ENCODE peak calls at places on chromosomes 3 and 15, in seven cellular contexts. One of them, this sample, is unnamed.

GRCh38 chr15:70492240-70493177 is 270.8 kb downstream of the UACA start:
- DNase-seq in endothelial cell of umbilical vein: peak
- DNase-seq in mesenteric fat pad: no peak
- DNase-seq in GM12891: peak
- DNase-seq in non-pigmented ciliary epithelial cell: peak
- DNase-seq in heart right ventricle: peak
- DNase-seq in mesendoderm: no peak
- DNase-seq in this sample: no peak

GRCh38 chr15:83106994-83107840 is at the start of gene TM6SF1:
- DNase-seq in endothelial cell of umbilical vein: peak
- DNase-seq in mesenteric fat pad: no peak
- DNase-seq in GM12891: peak
- DNase-seq in non-pigmented ciliary epithelial cell: no peak
- DNase-seq in heart right ventricle: peak
- DNase-seq in mesendoderm: peak
- DNase-seq in this sample: no peak

GRCh38 chr15:73781038-73781925 is 28.1 kb upstream of the INSYN1 start:
- DNase-seq in endothelial cell of umbilical vein: no peak
- DNase-seq in mesenteric fat pad: no peak
- DNase-seq in GM12891: no peak
- DNase-seq in non-pigmented ciliary epithelial cell: no peak
- DNase-seq in heart right ventricle: no peak
- DNase-seq in mesendoderm: peak
- DNase-seq in this sample: no peak

GRCh38 chr3:128323206-128324081 is 143.2 kb downstream of the DNAJB8 start:
- DNase-seq in endothelial cell of umbilical vein: no peak
- DNase-seq in mesenteric fat pad: peak
- DNase-seq in GM12891: no peak
- DNase-seq in non-pigmented ciliary epithelial cell: no peak
- DNase-seq in heart right ventricle: no peak
- DNase-seq in mesendoderm: no peak
- DNase-seq in this sample: peak

GRCh38 chr15:75456710-75457109 is 5.2 kb upstream of the SIN3A start:
- DNase-seq in endothelial cell of umbilical vein: no peak
- DNase-seq in mesenteric fat pad: no peak
- DNase-seq in GM12891: no peak
- DNase-seq in non-pigmented ciliary epithelial cell: no peak
- DNase-seq in heart right ventricle: no peak
- DNase-seq in mesendoderm: peak
- DNase-seq in this sample: no peak

GRCh38 chr15:28886431-28887343 is 913 bp downstream of the APBA2 start:
- DNase-seq in endothelial cell of umbilical vein: no peak
- DNase-seq in mesenteric fat pad: no peak
- DNase-seq in GM12891: no peak
- DNase-seq in non-pigmented ciliary epithelial cell: no peak
- DNase-seq in heart right ventricle: no peak
- DNase-seq in mesendoderm: no peak
- DNase-seq in this sample: no peak

GRCh38 chr3:69319652-69320051 is 66.2 kb downstream of the FRMD4B start:
- DNase-seq in endothelial cell of umbilical vein: no peak
- DNase-seq in mesenteric fat pad: no peak
- DNase-seq in GM12891: no peak
- DNase-seq in non-pigmented ciliary epithelial cell: no peak
- DNase-seq in heart right ventricle: no peak
- DNase-seq in mesendoderm: no peak
- DNase-seq in this sample: no peak

GRCh38 chr3:181793006-181793405 is 81.3 kb downstream of the SOX2 start:
- DNase-seq in endothelial cell of umbilical vein: no peak
- DNase-seq in mesenteric fat pad: no peak
- DNase-seq in GM12891: no peak
- DNase-seq in non-pigmented ciliary epithelial cell: no peak
- DNase-seq in heart right ventricle: no peak
- DNase-seq in mesendoderm: no peak
- DNase-seq in this sample: no peak

GRCh38 chr3:158434412-158435038 is 136.5 kb upstream of the MLF1 start:
- DNase-seq in endothelial cell of umbilical vein: peak
- DNase-seq in mesenteric fat pad: no peak
- DNase-seq in GM12891: peak
- DNase-seq in non-pigmented ciliary epithelial cell: peak
- DNase-seq in heart right ventricle: peak
- DNase-seq in mesendoderm: peak
- DNase-seq in this sample: peak

GRCh38 chr3:121592856-121593702 is at the start of gene FBXO40:
- DNase-seq in endothelial cell of umbilical vein: no peak
- DNase-seq in mesenteric fat pad: no peak
- DNase-seq in GM12891: no peak
- DNase-seq in non-pigmented ciliary epithelial cell: no peak
- DNase-seq in heart right ventricle: peak
- DNase-seq in mesendoderm: peak
- DNase-seq in this sample: peak

GRCh38 chr3:154932633-154933032 is 147.5 kb upstream of the MME start:
- DNase-seq in endothelial cell of umbilical vein: no peak
- DNase-seq in mesenteric fat pad: no peak
- DNase-seq in GM12891: no peak
- DNase-seq in non-pigmented ciliary epithelial cell: no peak
- DNase-seq in heart right ventricle: no peak
- DNase-seq in mesendoderm: no peak
- DNase-seq in this sample: no peak

GRCh38 chr3:191499307-191500125 is 38.6 kb downstream of the PYDC2 start:
- DNase-seq in endothelial cell of umbilical vein: no peak
- DNase-seq in mesenteric fat pad: no peak
- DNase-seq in GM12891: no peak
- DNase-seq in non-pigmented ciliary epithelial cell: peak
- DNase-seq in heart right ventricle: peak
- DNase-seq in mesendoderm: no peak
- DNase-seq in this sample: peak

GRCh38 chr3:105904251-105904650 is 35.4 kb upstream of the CBLB start:
- DNase-seq in endothelial cell of umbilical vein: no peak
- DNase-seq in mesenteric fat pad: no peak
- DNase-seq in GM12891: no peak
- DNase-seq in non-pigmented ciliary epithelial cell: no peak
- DNase-seq in heart right ventricle: no peak
- DNase-seq in mesendoderm: no peak
- DNase-seq in this sample: no peak

GRCh38 chr3:122962149-122962548 is 65.4 kb downstream of the SEMA5B start:
- DNase-seq in endothelial cell of umbilical vein: no peak
- DNase-seq in mesenteric fat pad: no peak
- DNase-seq in GM12891: no peak
- DNase-seq in non-pigmented ciliary epithelial cell: no peak
- DNase-seq in heart right ventricle: no peak
- DNase-seq in mesendoderm: no peak
- DNase-seq in this sample: no peak

GRCh38 chr15:98914626-98915025 is 93.0 kb downstream of the PGPEP1L start:
- DNase-seq in endothelial cell of umbilical vein: peak
- DNase-seq in mesenteric fat pad: no peak
- DNase-seq in GM12891: no peak
- DNase-seq in non-pigmented ciliary epithelial cell: peak
- DNase-seq in heart right ventricle: no peak
- DNase-seq in mesendoderm: no peak
- DNase-seq in this sample: no peak

GRCh38 chr3:4501422-4501821 is 8.3 kb downstream of the ITPR1 start:
- DNase-seq in endothelial cell of umbilical vein: no peak
- DNase-seq in mesenteric fat pad: no peak
- DNase-seq in GM12891: no peak
- DNase-seq in non-pigmented ciliary epithelial cell: no peak
- DNase-seq in heart right ventricle: no peak
- DNase-seq in mesendoderm: no peak
- DNase-seq in this sample: no peak

GRCh38 chr3:107222927-107223326 is 154.3 kb upstream of the CCDC54 start:
- DNase-seq in endothelial cell of umbilical vein: peak
- DNase-seq in mesenteric fat pad: no peak
- DNase-seq in GM12891: no peak
- DNase-seq in non-pigmented ciliary epithelial cell: peak
- DNase-seq in heart right ventricle: no peak
- DNase-seq in mesendoderm: no peak
- DNase-seq in this sample: no peak

GRCh38 chr3:48656841-48657281 is 5.8 kb downstream of the CELSR3 start:
- DNase-seq in endothelial cell of umbilical vein: no peak
- DNase-seq in mesenteric fat pad: no peak
- DNase-seq in GM12891: no peak
- DNase-seq in non-pigmented ciliary epithelial cell: no peak
- DNase-seq in heart right ventricle: no peak
- DNase-seq in mesendoderm: no peak
- DNase-seq in this sample: no peak

GRCh38 chr15:40845036-40845435 is 1.2 kb downstream of the SPINT1 start:
- DNase-seq in endothelial cell of umbilical vein: no peak
- DNase-seq in mesenteric fat pad: no peak
- DNase-seq in GM12891: no peak
- DNase-seq in non-pigmented ciliary epithelial cell: no peak
- DNase-seq in heart right ventricle: no peak
- DNase-seq in mesendoderm: no peak
- DNase-seq in this sample: no peak

GRCh38 chr3:151216641-151217040 is 13.6 kb upstream of the GPR171 start:
- DNase-seq in endothelial cell of umbilical vein: no peak
- DNase-seq in mesenteric fat pad: no peak
- DNase-seq in GM12891: no peak
- DNase-seq in non-pigmented ciliary epithelial cell: no peak
- DNase-seq in heart right ventricle: no peak
- DNase-seq in mesendoderm: no peak
- DNase-seq in this sample: no peak

GRCh38 chr3:55521086-55522060 is 34.3 kb upstream of the WNT5A start:
- DNase-seq in endothelial cell of umbilical vein: no peak
- DNase-seq in mesenteric fat pad: no peak
- DNase-seq in GM12891: no peak
- DNase-seq in non-pigmented ciliary epithelial cell: no peak
- DNase-seq in heart right ventricle: no peak
- DNase-seq in mesendoderm: peak
- DNase-seq in this sample: no peak

GRCh38 chr15:34682673-34683072 is 72.1 kb downstream of the GJD2 start:
- DNase-seq in endothelial cell of umbilical vein: peak
- DNase-seq in mesenteric fat pad: no peak
- DNase-seq in GM12891: no peak
- DNase-seq in non-pigmented ciliary epithelial cell: peak
- DNase-seq in heart right ventricle: no peak
- DNase-seq in mesendoderm: no peak
- DNase-seq in this sample: no peak

GRCh38 chr15:37056168-37056893 is 44.0 kb downstream of the MEIS2 start:
- DNase-seq in endothelial cell of umbilical vein: peak
- DNase-seq in mesenteric fat pad: no peak
- DNase-seq in GM12891: no peak
- DNase-seq in non-pigmented ciliary epithelial cell: no peak
- DNase-seq in heart right ventricle: peak
- DNase-seq in mesendoderm: no peak
- DNase-seq in this sample: no peak

GRCh38 chr15:49134683-49135341 is 20.6 kb downstream of the COPS2 start:
- DNase-seq in endothelial cell of umbilical vein: peak
- DNase-seq in mesenteric fat pad: no peak
- DNase-seq in GM12891: no peak
- DNase-seq in non-pigmented ciliary epithelial cell: peak
- DNase-seq in heart right ventricle: no peak
- DNase-seq in mesendoderm: no peak
- DNase-seq in this sample: no peak

GRCh38 chr15:62436235-62436634 is 271.1 kb upstream of the C2CD4B start:
- DNase-seq in endothelial cell of umbilical vein: no peak
- DNase-seq in mesenteric fat pad: peak
- DNase-seq in GM12891: no peak
- DNase-seq in non-pigmented ciliary epithelial cell: no peak
- DNase-seq in heart right ventricle: no peak
- DNase-seq in mesendoderm: no peak
- DNase-seq in this sample: no peak

GRCh38 chr15:45790325-45790943 is 155.6 kb downstream of the SQOR start:
- DNase-seq in endothelial cell of umbilical vein: peak
- DNase-seq in mesenteric fat pad: no peak
- DNase-seq in GM12891: peak
- DNase-seq in non-pigmented ciliary epithelial cell: no peak
- DNase-seq in heart right ventricle: peak
- DNase-seq in mesendoderm: peak
- DNase-seq in this sample: no peak

GRCh38 chr15:69668049-69668705 is 215.6 kb downstream of the RPLP1 start:
- DNase-seq in endothelial cell of umbilical vein: no peak
- DNase-seq in mesenteric fat pad: peak
- DNase-seq in GM12891: no peak
- DNase-seq in non-pigmented ciliary epithelial cell: no peak
- DNase-seq in heart right ventricle: no peak
- DNase-seq in mesendoderm: no peak
- DNase-seq in this sample: no peak

GRCh38 chr3:42698216-42698910 is 4.2 kb downstream of the HHATL start:
- DNase-seq in endothelial cell of umbilical vein: no peak
- DNase-seq in mesenteric fat pad: peak
- DNase-seq in GM12891: no peak
- DNase-seq in non-pigmented ciliary epithelial cell: no peak
- DNase-seq in heart right ventricle: no peak
- DNase-seq in mesendoderm: no peak
- DNase-seq in this sample: no peak